ENCODE peak calls at places on chromosomes 13 and 19, in ten cellular contexts. One of them, this sample, is unnamed.

GRCh38 chr19:2887391-2887914 is 13.3 kb upstream of the ZNF57 start:
- DNase-seq in mucosa of descending colon: no peak
- DNase-seq in activated T-helper 2 cell treated with anti-CD3 and anti-CD28 coated beads, Interferon-gamma antibody, Interleukin-2, Interleukin-4, amounts not matched to agents 10 μg/mL and 5 μg/mL and 100 μg/mL, durations not matched to agents 14 hours and 24 hours and 36 hours: no peak
- DNase-seq in Kasumi-1: peak; percentile 95
- DNase-seq in NCI-H510A treated with DMSO at 0.1 percent for 48 hours: peak; percentile 82
- DNase-seq in A172: peak; percentile 84
- DNase-seq in NCI-H1436: peak; percentile 28
- DNase-seq in activated CD8-positive, alpha-beta memory T cell treated with anti-CD3 and anti-CD28 coated beads for 4 hours: no peak
- DNase-seq in T-helper 2 cell: no peak
- DNase-seq in stromal cell of bone marrow: peak; percentile 47
- DNase-seq in this sample: peak; percentile 74

GRCh38 chr13:31073859-31074718 is 87.6 kb downstream of the HSPH1 start:
- DNase-seq in mucosa of descending colon: no peak
- DNase-seq in NCI-H1436: no peak
- DNase-seq in T-helper 2 cell: no peak
- DNase-seq in A172: no peak
- DNase-seq in activated CD8-positive, alpha-beta memory T cell treated with anti-CD3 and anti-CD28 coated beads for 4 hours: no peak
- DNase-seq in NCI-H510A treated with DMSO at 0.1 percent for 48 hours: peak; percentile 2
- DNase-seq in stromal cell of bone marrow: no peak
- DNase-seq in activated T-helper 2 cell treated with anti-CD3 and anti-CD28 coated beads, Interferon-gamma antibody, Interleukin-2, Interleukin-4, amounts not matched to agents 10 μg/mL and 5 μg/mL and 100 μg/mL, durations not matched to agents 14 hours and 24 hours and 36 hours: peak; percentile 13
- DNase-seq in Kasumi-1: no peak
- DNase-seq in this sample: no peak

GRCh38 chr13:77857810-77858209 is 60.8 kb downstream of the EDNRB start:
- DNase-seq in Kasumi-1: no peak
- DNase-seq in stromal cell of bone marrow: no peak
- DNase-seq in activated CD8-positive, alpha-beta memory T cell treated with anti-CD3 and anti-CD28 coated beads for 4 hours: no peak
- DNase-seq in NCI-H510A treated with DMSO at 0.1 percent for 48 hours: peak; percentile 8
- DNase-seq in mucosa of descending colon: no peak
- DNase-seq in A172: no peak
- DNase-seq in T-helper 2 cell: no peak
- DNase-seq in activated T-helper 2 cell treated with anti-CD3 and anti-CD28 coated beads, Interferon-gamma antibody, Interleukin-2, Interleukin-4, amounts not matched to agents 10 μg/mL and 5 μg/mL and 100 μg/mL, durations not matched to agents 14 hours and 24 hours and 36 hours: no peak
- DNase-seq in NCI-H1436: no peak
- DNase-seq in this sample: no peak

GRCh38 chr13:28494861-28495585 is at the start of gene FLT1:
- DNase-seq in NCI-H510A treated with DMSO at 0.1 percent for 48 hours: peak; percentile 39
- DNase-seq in activated T-helper 2 cell treated with anti-CD3 and anti-CD28 coated beads, Interferon-gamma antibody, Interleukin-2, Interleukin-4, amounts not matched to agents 10 μg/mL and 5 μg/mL and 100 μg/mL, durations not matched to agents 14 hours and 24 hours and 36 hours: peak; percentile 32
- DNase-seq in T-helper 2 cell: no peak
- DNase-seq in A172: no peak
- DNase-seq in stromal cell of bone marrow: no peak
- DNase-seq in activated CD8-positive, alpha-beta memory T cell treated with anti-CD3 and anti-CD28 coated beads for 4 hours: no peak
- DNase-seq in NCI-H1436: no peak
- DNase-seq in Kasumi-1: no peak
- DNase-seq in mucosa of descending colon: peak; percentile 48
- DNase-seq in this sample: no peak

GRCh38 chr19:22052644-22053013 is 345 bp downstream of the ZNF257 start:
- DNase-seq in mucosa of descending colon: no peak
- DNase-seq in NCI-H510A treated with DMSO at 0.1 percent for 48 hours: peak; percentile 28
- DNase-seq in activated CD8-positive, alpha-beta memory T cell treated with anti-CD3 and anti-CD28 coated beads for 4 hours: no peak
- DNase-seq in stromal cell of bone marrow: no peak
- DNase-seq in T-helper 2 cell: no peak
- DNase-seq in activated T-helper 2 cell treated with anti-CD3 and anti-CD28 coated beads, Interferon-gamma antibody, Interleukin-2, Interleukin-4, amounts not matched to agents 10 μg/mL and 5 μg/mL and 100 μg/mL, durations not matched to agents 14 hours and 24 hours and 36 hours: no peak
- DNase-seq in Kasumi-1: no peak
- DNase-seq in NCI-H1436: no peak
- DNase-seq in A172: no peak
- DNase-seq in this sample: no peak

GRCh38 chr13:112722433-112723250 is 32.8 kb downstream of the ATP11A start:
- DNase-seq in Kasumi-1: no peak
- DNase-seq in stromal cell of bone marrow: no peak
- DNase-seq in activated CD8-positive, alpha-beta memory T cell treated with anti-CD3 and anti-CD28 coated beads for 4 hours: no peak
- DNase-seq in T-helper 2 cell: no peak
- DNase-seq in activated T-helper 2 cell treated with anti-CD3 and anti-CD28 coated beads, Interferon-gamma antibody, Interleukin-2, Interleukin-4, amounts not matched to agents 10 μg/mL and 5 μg/mL and 100 μg/mL, durations not matched to agents 14 hours and 24 hours and 36 hours: no peak
- DNase-seq in NCI-H1436: no peak
- DNase-seq in A172: peak; percentile 98
- DNase-seq in NCI-H510A treated with DMSO at 0.1 percent for 48 hours: peak; percentile 27
- DNase-seq in mucosa of descending colon: no peak
- DNase-seq in this sample: peak; percentile 86

GRCh38 chr19:42433503-42434260 is 6.5 kb upstream of the LIPE start:
- DNase-seq in T-helper 2 cell: peak; percentile 32
- DNase-seq in activated CD8-positive, alpha-beta memory T cell treated with anti-CD3 and anti-CD28 coated beads for 4 hours: peak; percentile 40
- DNase-seq in NCI-H1436: no peak
- DNase-seq in stromal cell of bone marrow: no peak
- DNase-seq in Kasumi-1: peak; percentile 45
- DNase-seq in A172: no peak
- DNase-seq in mucosa of descending colon: peak; percentile 81
- DNase-seq in NCI-H510A treated with DMSO at 0.1 percent for 48 hours: no peak
- DNase-seq in activated T-helper 2 cell treated with anti-CD3 and anti-CD28 coated beads, Interferon-gamma antibody, Interleukin-2, Interleukin-4, amounts not matched to agents 10 μg/mL and 5 μg/mL and 100 μg/mL, durations not matched to agents 14 hours and 24 hours and 36 hours: peak; percentile 38
- DNase-seq in this sample: peak; percentile 92

GRCh38 chr19:53365899-53366493 is 491 bp downstream of the ZNF525 start:
- DNase-seq in activated T-helper 2 cell treated with anti-CD3 and anti-CD28 coated beads, Interferon-gamma antibody, Interleukin-2, Interleukin-4, amounts not matched to agents 10 μg/mL and 5 μg/mL and 100 μg/mL, durations not matched to agents 14 hours and 24 hours and 36 hours: no peak
- DNase-seq in Kasumi-1: no peak
- DNase-seq in T-helper 2 cell: no peak
- DNase-seq in NCI-H510A treated with DMSO at 0.1 percent for 48 hours: no peak
- DNase-seq in mucosa of descending colon: peak; percentile 66
- DNase-seq in stromal cell of bone marrow: no peak
- DNase-seq in activated CD8-positive, alpha-beta memory T cell treated with anti-CD3 and anti-CD28 coated beads for 4 hours: peak; percentile 6
- DNase-seq in A172: no peak
- DNase-seq in NCI-H1436: peak; percentile 26
- DNase-seq in this sample: no peak

GRCh38 chr19:18392417-18392816 is 5.0 kb downstream of the LRRC25 start:
- DNase-seq in activated T-helper 2 cell treated with anti-CD3 and anti-CD28 coated beads, Interferon-gamma antibody, Interleukin-2, Interleukin-4, amounts not matched to agents 10 μg/mL and 5 μg/mL and 100 μg/mL, durations not matched to agents 14 hours and 24 hours and 36 hours: no peak
- DNase-seq in T-helper 2 cell: no peak
- DNase-seq in stromal cell of bone marrow: no peak
- DNase-seq in mucosa of descending colon: peak; percentile 69
- DNase-seq in NCI-H1436: no peak
- DNase-seq in activated CD8-positive, alpha-beta memory T cell treated with anti-CD3 and anti-CD28 coated beads for 4 hours: no peak
- DNase-seq in A172: peak; percentile 77
- DNase-seq in NCI-H510A treated with DMSO at 0.1 percent for 48 hours: no peak
- DNase-seq in Kasumi-1: peak; percentile 34
- DNase-seq in this sample: peak; percentile 85

GRCh38 chr19:41691268-41691970 is 3.3 kb upstream of the CEACAM7 start:
- DNase-seq in activated CD8-positive, alpha-beta memory T cell treated with anti-CD3 and anti-CD28 coated beads for 4 hours: no peak
- DNase-seq in mucosa of descending colon: no peak
- DNase-seq in T-helper 2 cell: no peak
- DNase-seq in NCI-H510A treated with DMSO at 0.1 percent for 48 hours: peak; percentile 23
- DNase-seq in A172: no peak
- DNase-seq in Kasumi-1: peak; percentile 10
- DNase-seq in stromal cell of bone marrow: no peak
- DNase-seq in activated T-helper 2 cell treated with anti-CD3 and anti-CD28 coated beads, Interferon-gamma antibody, Interleukin-2, Interleukin-4, amounts not matched to agents 10 μg/mL and 5 μg/mL and 100 μg/mL, durations not matched to agents 14 hours and 24 hours and 36 hours: no peak
- DNase-seq in NCI-H1436: peak; percentile 40
- DNase-seq in this sample: peak; percentile 49

GRCh38 chr13:98022210-98022609 is 68.7 kb downstream of the IPO5 start:
- DNase-seq in A172: peak; percentile 37
- DNase-seq in mucosa of descending colon: no peak
- DNase-seq in NCI-H1436: no peak
- DNase-seq in activated T-helper 2 cell treated with anti-CD3 and anti-CD28 coated beads, Interferon-gamma antibody, Interleukin-2, Interleukin-4, amounts not matched to agents 10 μg/mL and 5 μg/mL and 100 μg/mL, durations not matched to agents 14 hours and 24 hours and 36 hours: no peak
- DNase-seq in NCI-H510A treated with DMSO at 0.1 percent for 48 hours: no peak
- DNase-seq in Kasumi-1: no peak
- DNase-seq in activated CD8-positive, alpha-beta memory T cell treated with anti-CD3 and anti-CD28 coated beads for 4 hours: no peak
- DNase-seq in stromal cell of bone marrow: peak; percentile 55
- DNase-seq in T-helper 2 cell: no peak
- DNase-seq in this sample: no peak

GRCh38 chr13:44810067-44810840 is 179.0 kb downstream of the NUFIP1 start:
- DNase-seq in NCI-H510A treated with DMSO at 0.1 percent for 48 hours: peak; percentile 31
- DNase-seq in stromal cell of bone marrow: no peak
- DNase-seq in activated T-helper 2 cell treated with anti-CD3 and anti-CD28 coated beads, Interferon-gamma antibody, Interleukin-2, Interleukin-4, amounts not matched to agents 10 μg/mL and 5 μg/mL and 100 μg/mL, durations not matched to agents 14 hours and 24 hours and 36 hours: no peak
- DNase-seq in T-helper 2 cell: no peak
- DNase-seq in A172: no peak
- DNase-seq in Kasumi-1: no peak
- DNase-seq in mucosa of descending colon: no peak
- DNase-seq in NCI-H1436: peak; percentile 7
- DNase-seq in activated CD8-positive, alpha-beta memory T cell treated with anti-CD3 and anti-CD28 coated beads for 4 hours: no peak
- DNase-seq in this sample: peak; percentile 17

GRCh38 chr19:49256691-49257090 is 68.3 kb downstream of the SLC6A16 start:
- DNase-seq in activated T-helper 2 cell treated with anti-CD3 and anti-CD28 coated beads, Interferon-gamma antibody, Interleukin-2, Interleukin-4, amounts not matched to agents 10 μg/mL and 5 μg/mL and 100 μg/mL, durations not matched to agents 14 hours and 24 hours and 36 hours: no peak
- DNase-seq in mucosa of descending colon: no peak
- DNase-seq in NCI-H1436: no peak
- DNase-seq in stromal cell of bone marrow: no peak
- DNase-seq in Kasumi-1: no peak
- DNase-seq in T-helper 2 cell: no peak
- DNase-seq in activated CD8-positive, alpha-beta memory T cell treated with anti-CD3 and anti-CD28 coated beads for 4 hours: no peak
- DNase-seq in A172: no peak
- DNase-seq in NCI-H510A treated with DMSO at 0.1 percent for 48 hours: no peak
- DNase-seq in this sample: no peak

GRCh38 chr13:61246351-61246750 is 169.3 kb downstream of the PCDH20 start:
- DNase-seq in stromal cell of bone marrow: no peak
- DNase-seq in T-helper 2 cell: no peak
- DNase-seq in activated T-helper 2 cell treated with anti-CD3 and anti-CD28 coated beads, Interferon-gamma antibody, Interleukin-2, Interleukin-4, amounts not matched to agents 10 μg/mL and 5 μg/mL and 100 μg/mL, durations not matched to agents 14 hours and 24 hours and 36 hours: no peak
- DNase-seq in NCI-H1436: no peak
- DNase-seq in activated CD8-positive, alpha-beta memory T cell treated with anti-CD3 and anti-CD28 coated beads for 4 hours: no peak
- DNase-seq in NCI-H510A treated with DMSO at 0.1 percent for 48 hours: no peak
- DNase-seq in Kasumi-1: no peak
- DNase-seq in A172: no peak
- DNase-seq in mucosa of descending colon: no peak
- DNase-seq in this sample: no peak

GRCh38 chr13:27334774-27335490 is 64.3 kb downstream of the RASL11A start:
- DNase-seq in stromal cell of bone marrow: no peak
- DNase-seq in NCI-H510A treated with DMSO at 0.1 percent for 48 hours: peak; percentile 8
- DNase-seq in T-helper 2 cell: no peak
- DNase-seq in activated CD8-positive, alpha-beta memory T cell treated with anti-CD3 and anti-CD28 coated beads for 4 hours: no peak
- DNase-seq in Kasumi-1: no peak
- DNase-seq in NCI-H1436: peak; percentile 33
- DNase-seq in A172: no peak
- DNase-seq in activated T-helper 2 cell treated with anti-CD3 and anti-CD28 coated beads, Interferon-gamma antibody, Interleukin-2, Interleukin-4, amounts not matched to agents 10 μg/mL and 5 μg/mL and 100 μg/mL, durations not matched to agents 14 hours and 24 hours and 36 hours: no peak
- DNase-seq in mucosa of descending colon: no peak
- DNase-seq in this sample: no peak

GRCh38 chr19:42246143-42246868 is 3.9 kb upstream of the GSK3A start:
- DNase-seq in A172: peak; percentile 75
- DNase-seq in activated T-helper 2 cell treated with anti-CD3 and anti-CD28 coated beads, Interferon-gamma antibody, Interleukin-2, Interleukin-4, amounts not matched to agents 10 μg/mL and 5 μg/mL and 100 μg/mL, durations not matched to agents 14 hours and 24 hours and 36 hours: no peak
- DNase-seq in NCI-H510A treated with DMSO at 0.1 percent for 48 hours: no peak
- DNase-seq in T-helper 2 cell: no peak
- DNase-seq in activated CD8-positive, alpha-beta memory T cell treated with anti-CD3 and anti-CD28 coated beads for 4 hours: no peak
- DNase-seq in NCI-H1436: no peak
- DNase-seq in Kasumi-1: peak; percentile 20
- DNase-seq in stromal cell of bone marrow: peak; percentile 75
- DNase-seq in mucosa of descending colon: no peak
- DNase-seq in this sample: no peak

GRCh38 chr19:4083677-4084546 is 17.2 kb upstream of the ZBTB7A start:
- DNase-seq in A172: no peak
- DNase-seq in activated T-helper 2 cell treated with anti-CD3 and anti-CD28 coated beads, Interferon-gamma antibody, Interleukin-2, Interleukin-4, amounts not matched to agents 10 μg/mL and 5 μg/mL and 100 μg/mL, durations not matched to agents 14 hours and 24 hours and 36 hours: peak; percentile 38
- DNase-seq in Kasumi-1: no peak
- DNase-seq in NCI-H510A treated with DMSO at 0.1 percent for 48 hours: peak; percentile 45
- DNase-seq in NCI-H1436: no peak
- DNase-seq in T-helper 2 cell: peak; percentile 45
- DNase-seq in activated CD8-positive, alpha-beta memory T cell treated with anti-CD3 and anti-CD28 coated beads for 4 hours: no peak
- DNase-seq in stromal cell of bone marrow: no peak
- DNase-seq in mucosa of descending colon: peak; percentile 87
- DNase-seq in this sample: peak; percentile 84

GRCh38 chr13:84121456-84121855 is 239.2 kb upstream of the SLITRK1 start:
- DNase-seq in T-helper 2 cell: no peak
- DNase-seq in Kasumi-1: no peak
- DNase-seq in NCI-H510A treated with DMSO at 0.1 percent for 48 hours: no peak
- DNase-seq in A172: no peak
- DNase-seq in activated CD8-positive, alpha-beta memory T cell treated with anti-CD3 and anti-CD28 coated beads for 4 hours: no peak
- DNase-seq in NCI-H1436: no peak
- DNase-seq in stromal cell of bone marrow: peak; percentile 22
- DNase-seq in activated T-helper 2 cell treated with anti-CD3 and anti-CD28 coated beads, Interferon-gamma antibody, Interleukin-2, Interleukin-4, amounts not matched to agents 10 μg/mL and 5 μg/mL and 100 μg/mL, durations not matched to agents 14 hours and 24 hours and 36 hours: no peak
- DNase-seq in mucosa of descending colon: no peak
- DNase-seq in this sample: no peak

GRCh38 chr13:75881109-75881775 is 245.1 kb downstream of the LMO7 start:
- DNase-seq in activated CD8-positive, alpha-beta memory T cell treated with anti-CD3 and anti-CD28 coated beads for 4 hours: no peak
- DNase-seq in NCI-H1436: no peak
- DNase-seq in activated T-helper 2 cell treated with anti-CD3 and anti-CD28 coated beads, Interferon-gamma antibody, Interleukin-2, Interleukin-4, amounts not matched to agents 10 μg/mL and 5 μg/mL and 100 μg/mL, durations not matched to agents 14 hours and 24 hours and 36 hours: no peak
- DNase-seq in T-helper 2 cell: no peak
- DNase-seq in stromal cell of bone marrow: no peak
- DNase-seq in mucosa of descending colon: no peak
- DNase-seq in Kasumi-1: no peak
- DNase-seq in A172: no peak
- DNase-seq in NCI-H510A treated with DMSO at 0.1 percent for 48 hours: no peak
- DNase-seq in this sample: no peak

GRCh38 chr19:2538096-2538757 is 62.3 kb downstream of the GADD45B start:
- DNase-seq in activated T-helper 2 cell treated with anti-CD3 and anti-CD28 coated beads, Interferon-gamma antibody, Interleukin-2, Interleukin-4, amounts not matched to agents 10 μg/mL and 5 μg/mL and 100 μg/mL, durations not matched to agents 14 hours and 24 hours and 36 hours: no peak
- DNase-seq in T-helper 2 cell: no peak
- DNase-seq in NCI-H1436: no peak
- DNase-seq in NCI-H510A treated with DMSO at 0.1 percent for 48 hours: no peak
- DNase-seq in Kasumi-1: no peak
- DNase-seq in stromal cell of bone marrow: no peak
- DNase-seq in activated CD8-positive, alpha-beta memory T cell treated with anti-CD3 and anti-CD28 coated beads for 4 hours: no peak
- DNase-seq in A172: no peak
- DNase-seq in mucosa of descending colon: peak; percentile 19
- DNase-seq in this sample: no peak

GRCh38 chr19:6425732-6426686 is 1.4 kb upstream of the KHSRP start:
- DNase-seq in stromal cell of bone marrow: no peak
- DNase-seq in Kasumi-1: peak; percentile 16
- DNase-seq in A172: no peak
- DNase-seq in NCI-H510A treated with DMSO at 0.1 percent for 48 hours: no peak
- DNase-seq in T-helper 2 cell: no peak
- DNase-seq in NCI-H1436: no peak
- DNase-seq in mucosa of descending colon: no peak
- DNase-seq in activated CD8-positive, alpha-beta memory T cell treated with anti-CD3 and anti-CD28 coated beads for 4 hours: no peak
- DNase-seq in activated T-helper 2 cell treated with anti-CD3 and anti-CD28 coated beads, Interferon-gamma antibody, Interleukin-2, Interleukin-4, amounts not matched to agents 10 μg/mL and 5 μg/mL and 100 μg/mL, durations not matched to agents 14 hours and 24 hours and 36 hours: no peak
- DNase-seq in this sample: peak; percentile 12

GRCh38 chr13:21240586-21240985 is 64.1 kb downstream of the MRPL57 start:
- DNase-seq in mucosa of descending colon: no peak
- DNase-seq in A172: peak; percentile 80
- DNase-seq in activated T-helper 2 cell treated with anti-CD3 and anti-CD28 coated beads, Interferon-gamma antibody, Interleukin-2, Interleukin-4, amounts not matched to agents 10 μg/mL and 5 μg/mL and 100 μg/mL, durations not matched to agents 14 hours and 24 hours and 36 hours: no peak
- DNase-seq in NCI-H510A treated with DMSO at 0.1 percent for 48 hours: no peak
- DNase-seq in stromal cell of bone marrow: peak; percentile 61
- DNase-seq in Kasumi-1: no peak
- DNase-seq in T-helper 2 cell: no peak
- DNase-seq in NCI-H1436: no peak
- DNase-seq in activated CD8-positive, alpha-beta memory T cell treated with anti-CD3 and anti-CD28 coated beads for 4 hours: no peak
- DNase-seq in this sample: no peak

GRCh38 chr19:33462112-33462726 is 59.4 kb downstream of the PEPD start:
- DNase-seq in NCI-H1436: no peak
- DNase-seq in activated CD8-positive, alpha-beta memory T cell treated with anti-CD3 and anti-CD28 coated beads for 4 hours: no peak
- DNase-seq in activated T-helper 2 cell treated with anti-CD3 and anti-CD28 coated beads, Interferon-gamma antibody, Interleukin-2, Interleukin-4, amounts not matched to agents 10 μg/mL and 5 μg/mL and 100 μg/mL, durations not matched to agents 14 hours and 24 hours and 36 hours: no peak
- DNase-seq in mucosa of descending colon: no peak
- DNase-seq in NCI-H510A treated with DMSO at 0.1 percent for 48 hours: no peak
- DNase-seq in stromal cell of bone marrow: no peak
- DNase-seq in Kasumi-1: no peak
- DNase-seq in T-helper 2 cell: no peak
- DNase-seq in A172: no peak
- DNase-seq in this sample: no peak

GRCh38 chr19:29819986-29820385 is 8.2 kb downstream of the CCNE1 start:
- DNase-seq in T-helper 2 cell: no peak
- DNase-seq in stromal cell of bone marrow: no peak
- DNase-seq in A172: no peak
- DNase-seq in activated T-helper 2 cell treated with anti-CD3 and anti-CD28 coated beads, Interferon-gamma antibody, Interleukin-2, Interleukin-4, amounts not matched to agents 10 μg/mL and 5 μg/mL and 100 μg/mL, durations not matched to agents 14 hours and 24 hours and 36 hours: no peak
- DNase-seq in Kasumi-1: no peak
- DNase-seq in activated CD8-positive, alpha-beta memory T cell treated with anti-CD3 and anti-CD28 coated beads for 4 hours: no peak
- DNase-seq in NCI-H510A treated with DMSO at 0.1 percent for 48 hours: no peak
- DNase-seq in mucosa of descending colon: no peak
- DNase-seq in NCI-H1436: no peak
- DNase-seq in this sample: no peak

GRCh38 chr19:55344444-55344843 is 4.8 kb downstream of the KMT5C start:
- DNase-seq in T-helper 2 cell: no peak
- DNase-seq in mucosa of descending colon: no peak
- DNase-seq in A172: peak; percentile 56
- DNase-seq in stromal cell of bone marrow: no peak
- DNase-seq in activated T-helper 2 cell treated with anti-CD3 and anti-CD28 coated beads, Interferon-gamma antibody, Interleukin-2, Interleukin-4, amounts not matched to agents 10 μg/mL and 5 μg/mL and 100 μg/mL, durations not matched to agents 14 hours and 24 hours and 36 hours: no peak
- DNase-seq in Kasumi-1: no peak
- DNase-seq in NCI-H1436: no peak
- DNase-seq in activated CD8-positive, alpha-beta memory T cell treated with anti-CD3 and anti-CD28 coated beads for 4 hours: no peak
- DNase-seq in NCI-H510A treated with DMSO at 0.1 percent for 48 hours: no peak
- DNase-seq in this sample: no peak

GRCh38 chr19:46371371-46371901 is 24.5 kb downstream of the PPP5C start:
- DNase-seq in activated T-helper 2 cell treated with anti-CD3 and anti-CD28 coated beads, Interferon-gamma antibody, Interleukin-2, Interleukin-4, amounts not matched to agents 10 μg/mL and 5 μg/mL and 100 μg/mL, durations not matched to agents 14 hours and 24 hours and 36 hours: no peak
- DNase-seq in activated CD8-positive, alpha-beta memory T cell treated with anti-CD3 and anti-CD28 coated beads for 4 hours: no peak
- DNase-seq in NCI-H1436: no peak
- DNase-seq in mucosa of descending colon: no peak
- DNase-seq in A172: no peak
- DNase-seq in Kasumi-1: no peak
- DNase-seq in stromal cell of bone marrow: no peak
- DNase-seq in T-helper 2 cell: no peak
- DNase-seq in NCI-H510A treated with DMSO at 0.1 percent for 48 hours: no peak
- DNase-seq in this sample: no peak

GRCh38 chr13:32165791-32166190 is 134.2 kb downstream of the FRY start:
- DNase-seq in T-helper 2 cell: no peak
- DNase-seq in stromal cell of bone marrow: no peak
- DNase-seq in NCI-H510A treated with DMSO at 0.1 percent for 48 hours: no peak
- DNase-seq in A172: no peak
- DNase-seq in activated T-helper 2 cell treated with anti-CD3 and anti-CD28 coated beads, Interferon-gamma antibody, Interleukin-2, Interleukin-4, amounts not matched to agents 10 μg/mL and 5 μg/mL and 100 μg/mL, durations not matched to agents 14 hours and 24 hours and 36 hours: no peak
- DNase-seq in Kasumi-1: no peak
- DNase-seq in activated CD8-positive, alpha-beta memory T cell treated with anti-CD3 and anti-CD28 coated beads for 4 hours: no peak
- DNase-seq in mucosa of descending colon: no peak
- DNase-seq in NCI-H1436: no peak
- DNase-seq in this sample: no peak

GRCh38 chr19:4256563-4256962 is 9.7 kb downstream of the YJU2 start:
- DNase-seq in Kasumi-1: no peak
- DNase-seq in NCI-H1436: no peak
- DNase-seq in activated CD8-positive, alpha-beta memory T cell treated with anti-CD3 and anti-CD28 coated beads for 4 hours: no peak
- DNase-seq in A172: no peak
- DNase-seq in NCI-H510A treated with DMSO at 0.1 percent for 48 hours: no peak
- DNase-seq in stromal cell of bone marrow: no peak
- DNase-seq in mucosa of descending colon: no peak
- DNase-seq in activated T-helper 2 cell treated with anti-CD3 and anti-CD28 coated beads, Interferon-gamma antibody, Interleukin-2, Interleukin-4, amounts not matched to agents 10 μg/mL and 5 μg/mL and 100 μg/mL, durations not matched to agents 14 hours and 24 hours and 36 hours: no peak
- DNase-seq in T-helper 2 cell: no peak
- DNase-seq in this sample: peak; percentile 7

This sample was measured in OCI-M1.